ENCODE peak calls at places on chromosomes 6 and 20, in five cellular contexts. T is NCI-H2029; U is activated CD4-positive, alpha-beta T cell treated with anti-CD3 and anti-CD28 coated beads, Interleukin-2, amount 50 U/mL, for 1 hour; S is GM06990; B is CD8-positive, alpha-beta memory T cell. A is an unnamed sample.

GRCh38 chr6:3228791-3229565 is 1.5 kb upstream of the TUBB2B start:
- DNase-seq in T (peak; percentile 72), U (no peak), S (peak; percentile 71), B (no peak), A (no peak)

GRCh38 chr6:135498178-135498841 is 770 bp upstream of the AHI1 start:
- DNase-seq in T (peak; percentile 52), U (peak; percentile 61), S (no peak), B (peak; percentile 48), A (peak; percentile 58)

GRCh38 chr6:142867355-142867801 is 77.6 kb downstream of the HIVEP2 start:
- DNase-seq in T (no peak), U (no peak), S (no peak), B (no peak), A (no peak)

GRCh38 chr6:138007014-138007472 is 100.2 kb downstream of the PERP start:
- DNase-seq in T (no peak), U (no peak), S (no peak), B (no peak), A (no peak)

GRCh38 chr20:17541996-17542395 is 10.8 kb upstream of the BFSP1 start:
- DNase-seq in T (no peak), U (no peak), S (no peak), B (no peak), A (no peak)

GRCh38 chr6:135266675-135267074 is 85.6 kb downstream of the MYB start:
- DNase-seq in T (no peak), U (no peak), S (no peak), B (no peak), A (no peak)

GRCh38 chr6:145690969-145691368 is 44.4 kb downstream of the EPM2A start:
- DNase-seq in T (no peak), U (no peak), S (no peak), B (no peak), A (no peak)

GRCh38 chr20:45792513-45793118 is 862 bp downstream of the DNTTIP1 start:
- DNase-seq in T (no peak), U (no peak), S (no peak), B (no peak), A (no peak)

GRCh38 chr20:46787986-46788762 is 78.7 kb downstream of the SLC2A10 start:
- DNase-seq in T (no peak), U (no peak), S (no peak), B (no peak), A (no peak)

GRCh38 chr6:101396552-101397173 is 3.2 kb downstream of the GRIK2 start:
- DNase-seq in T (no peak), U (peak; percentile 26), S (no peak), B (no peak), A (peak; percentile 19)

GRCh38 chr6:133568970-133569889 is 319.7 kb upstream of the TCF21 start:
- DNase-seq in T (no peak), U (no peak), S (no peak), B (no peak), A (no peak)

GRCh38 chr6:167140589-167141474 is 16.9 kb downstream of the GPR31 start:
- DNase-seq in T (no peak), U (no peak), S (no peak), B (no peak), A (no peak)

GRCh38 chr20:34938466-34939163 is 17.0 kb downstream of the GSS start:
- DNase-seq in T (peak; percentile 67), U (no peak), S (no peak), B (no peak), A (no peak)

GRCh38 chr20:46939031-46939430 is 44.4 kb downstream of the EYA2 start:
- DNase-seq in T (no peak), U (no peak), S (no peak), B (no peak), A (no peak)

GRCh38 chr6:33990061-33990541 is 155.8 kb downstream of the GRM4 start:
- DNase-seq in T (no peak), U (no peak), S (no peak), B (no peak), A (no peak)

GRCh38 chr20:2698912-2699311 is 6.3 kb downstream of the EBF4 start:
- DNase-seq in T (no peak), U (no peak), S (no peak), B (no peak), A (no peak)

GRCh38 chr6:69887026-69887425 is 20.7 kb downstream of the COL19A1 start:
- DNase-seq in T (no peak), U (no peak), S (peak; percentile 43), B (no peak), A (no peak)

GRCh38 chr6:20806669-20807068 is 272.4 kb downstream of the CDKAL1 start:
- DNase-seq in T (no peak), U (no peak), S (no peak), B (no peak), A (no peak)

GRCh38 chr20:1418335-1418734 is 25.5 kb upstream of the FKBP1A start:
- DNase-seq in T (no peak), U (no peak), S (no peak), B (no peak), A (no peak)

GRCh38 chr20:62706344-62706743 is 2.3 kb upstream of the NTSR1 start:
- DNase-seq in T (no peak), U (no peak), S (no peak), B (no peak), A (no peak)

GRCh38 chr6:47135772-47136171 is 93.6 kb upstream of the ADGRF1 start:
- DNase-seq in T (peak; percentile 75), U (no peak), S (no peak), B (no peak), A (no peak)

GRCh38 chr6:13420269-13420668 is 67.1 kb downstream of the GFOD1 start:
- DNase-seq in T (no peak), U (no peak), S (no peak), B (no peak), A (no peak)

GRCh38 chr20:57030611-57031600 is 235.5 kb downstream of the BMP7 start:
- DNase-seq in T (no peak), U (no peak), S (no peak), B (no peak), A (no peak)

GRCh38 chr20:39910536-39910935 is 778.5 kb downstream of the MAFB start:
- DNase-seq in T (no peak), U (no peak), S (no peak), B (no peak), A (no peak)

GRCh38 chr20:42181064-42181463 is 562.9 kb upstream of the CHD6 start:
- DNase-seq in T (peak; percentile 10), U (no peak), S (no peak), B (no peak), A (no peak)

GRCh38 chr6:161138545-161139303 is 135.1 kb downstream of the AGPAT4 start:
- DNase-seq in T (peak; percentile 7), U (no peak), S (no peak), B (no peak), A (no peak)

GRCh38 chr6:53894086-53894485 is 99.3 kb downstream of the LRRC1 start:
- DNase-seq in T (peak; percentile 78), U (no peak), S (peak; percentile 7), B (no peak), A (no peak)

GRCh38 chr20:12554416-12554815 is 454.4 kb upstream of the SPTLC3 start:
- DNase-seq in T (no peak), U (no peak), S (no peak), B (no peak), A (no peak)

GRCh38 chr6:87772597-87773530 is 70.8 kb upstream of the AKIRIN2 start:
- DNase-seq in T (no peak), U (no peak), S (no peak), B (no peak), A (no peak)

GRCh38 chr20:59253779-59254319 is 46.6 kb upstream of the EDN3 start:
- DNase-seq in T (no peak), U (peak; percentile 24), S (no peak), B (peak; percentile 13), A (peak; percentile 27)

GRCh38 chr6:89242574-89243330 is 25.6 kb upstream of the GABRR1 start:
- DNase-seq in T (peak; percentile 28), U (no peak), S (no peak), B (no peak), A (no peak)

GRCh38 chr6:16130437-16130891 is 1.6 kb downstream of the MYLIP start:
- DNase-seq in T (no peak), U (no peak), S (no peak), B (no peak), A (no peak)

GRCh38 chr20:34445177-34446065 is 70.8 kb upstream of the DYNLRB1 start:
- DNase-seq in T (no peak), U (no peak), S (no peak), B (no peak), A (no peak)

GRCh38 chr20:1390552-1391403 is 2.1 kb downstream of the FKBP1A start:
- DNase-seq in T (no peak), U (no peak), S (no peak), B (no peak), A (no peak)

GRCh38 chr6:140138311-140138994 is 764.0 kb upstream of the CITED2 start:
- DNase-seq in T (no peak), U (no peak), S (no peak), B (no peak), A (no peak)

GRCh38 chr6:105459049-105459448 is 56.2 kb upstream of the PREP start:
- DNase-seq in T (no peak), U (no peak), S (peak; percentile 78), B (peak; percentile 51), A (no peak)

GRCh38 chr6:163745566-163746400 is 331.3 kb downstream of the QKI start:
- DNase-seq in T (no peak), U (no peak), S (no peak), B (no peak), A (no peak)

GRCh38 chr6:39834278-39834677 is 42.1 kb downstream of the DAAM2 start:
- DNase-seq in T (no peak), U (no peak), S (no peak), B (no peak), A (no peak)

A was measured in activated T-helper 1 cell treated with anti-CD3 and anti-CD28 coated beads, Interleukin-12 subunit alpha, Interleukin-12 subunit beta, Interleukin-2, Interleukin-4 antibody, amounts not matched to agents 30 ng/mL and 10 ng/mL and 1 ng/mL, durations not matched to agents 14 hours and 24 hours and 36 hours.